ENCODE peak calls at places on chromosomes 11 and 22, in six cellular contexts. Z is astrocyte, H is psoas muscle, D is HCT116, N is tibial artery, J is IMR-90. G is an unnamed sample. For H3K27me3, the result is how much of the 10 kb centered on the place peaks cover.

GRCh38 chr11:119432484-119433368 is 9.8 kb upstream of the THY1 start:
- DNase-seq in D (no peak), J (peak), N (no peak), Z (peak), H (no peak), G (peak)

GRCh38 chr22:47837703-47838102 is 1075.3 kb downstream of the TBC1D22A start:
- DNase-seq in D (peak), H (no peak), N (no peak), J (no peak), Z (no peak), G (no peak)

GRCh38 chr11:84866922-84867321 is 760.2 kb downstream of the DLG2 start:
- DNase-seq in J (no peak), H (no peak), N (no peak), Z (no peak), D (no peak), G (no peak)

GRCh38 chr22:27541831-27542230 is 259.7 kb downstream of the MN1 start:
- DNase-seq in J (no peak), H (no peak), N (no peak), Z (no peak), D (no peak), G (no peak)

GRCh38 chr11:65615950-65616574 is 486 bp downstream of the PCNX3 start:
- DNase-seq in J (no peak), H (no peak), N (no peak), Z (no peak), D (no peak), G (no peak)

GRCh38 chr22:22612516-22612915 is 31.9 kb upstream of the GGTLC2 start:
- DNase-seq in J (no peak), Z (no peak), H (no peak), N (no peak), D (no peak), G (no peak)

GRCh38 chr11:12862761-12863469 is 146.2 kb upstream of the RASSF10 start:
- DNase-seq in N (no peak), J (peak), Z (peak), D (no peak), H (peak), G (peak)

GRCh38 chr22:45977003-45977395 is at the start of gene WNT7B:
- DNase-seq in D (peak), Z (no peak), N (no peak), J (no peak), H (no peak), G (no peak)

GRCh38 chr11:29802522-29802921 is 214.3 kb downstream of the KCNA4 start:
- DNase-seq in J (no peak), Z (no peak), D (no peak), H (no peak), N (no peak), G (no peak)

GRCh38 chr11:29734287-29734686 is 282.5 kb downstream of the KCNA4 start:
- DNase-seq in Z (no peak), J (no peak), D (no peak), N (no peak), H (no peak), G (no peak)

GRCh38 chr11:324131-324530 is 3.5 kb upstream of the IFITM3 start:
- DNase-seq in H (no peak), J (no peak), D (no peak), Z (no peak), N (no peak), G (no peak)

DNA sequence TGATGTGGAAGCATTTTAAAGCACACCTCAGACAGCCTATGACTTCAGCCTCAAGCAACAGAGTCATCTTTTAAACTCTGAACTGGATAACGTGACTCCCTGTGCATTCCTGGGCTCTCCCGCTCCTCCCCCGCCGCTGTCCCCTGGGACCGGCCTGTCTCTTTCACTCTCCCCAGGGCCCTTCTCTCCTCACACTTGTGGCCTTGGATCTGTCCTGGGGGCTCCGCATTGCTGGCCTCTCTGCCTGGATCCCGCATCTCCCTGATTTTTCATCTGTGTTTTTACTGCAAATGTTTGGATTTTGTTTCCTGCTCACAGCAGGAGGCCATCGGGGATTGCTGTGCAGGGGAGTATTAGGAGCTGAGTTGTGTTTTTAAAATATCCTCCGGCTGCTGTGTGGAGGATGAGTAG is 15.4 kb downstream of the C11orf24 start:
- DNase-seq in H (no peak), Z (no peak), N (no peak), D (no peak), J (peak), G (no peak)
- TF ChIP-seq CTCF in H (no peak), Z (no peak), N (no peak), D (no peak), J (no peak), G (no peak)

GRCh38 chr11:61922539-61922938 is 5.2 kb upstream of the RAB3IL1 start:
- DNase-seq in J (peak), H (peak), Z (peak), D (no peak), N (peak), G (peak)
- H3K27me3 ChIP-seq in J (under half), H (under half), Z (under half), D (under half), N (under half), G (under half)

GRCh38 chr11:3893311-3893710 is 37.8 kb downstream of the STIM1 start:
- DNase-seq in H (no peak), D (no peak), Z (no peak), N (no peak), J (no peak), G (no peak)
- H3K27ac ChIP-seq in H (peak), D (no peak), Z (no peak), N (peak), J (no peak), G (no peak)

GRCh38 chr11:22539851-22540376 is 85.7 kb downstream of the FANCF start:
- DNase-seq in J (peak), N (no peak), Z (peak), D (no peak), H (no peak), G (no peak)
- TF ChIP-seq CTCF in J (peak), N (no peak), Z (peak), D (no peak), H (peak), G (peak)